ENCODE peak calls at places on chromosomes 1 and 21, in four cellular contexts. One of them, this sample, is unnamed. For H3K36me3 and H3K4me1, the result is how much of the 10 kb centered on the place peaks cover.

GRCh38 chr1:172356620-172357019 is 63.9 kb upstream of the C1orf105 start:
- DNase-seq in pancreas: no peak
- DNase-seq in lung: no peak
- DNase-seq in body of pancreas: no peak
- DNase-seq in this sample: peak

GRCh38 chr1:3640113-3640932 is 9.6 kb downstream of the WRAP73 start:
- DNase-seq in lung: no peak
- DNase-seq in body of pancreas: no peak
- DNase-seq in pancreas: no peak
- DNase-seq in this sample: no peak

GRCh38 chr1:33036051-33036525 is 595 bp downstream of the AK2 start:
- DNase-seq in body of pancreas: no peak
- DNase-seq in lung: no peak
- DNase-seq in pancreas: no peak
- DNase-seq in this sample: no peak

GRCh38 chr1:35717911-35718476 is 690 bp downstream of the C1orf216 start:
- DNase-seq in body of pancreas: peak
- DNase-seq in pancreas: no peak
- DNase-seq in lung: peak
- DNase-seq in this sample: peak

GRCh38 chr1:28256197-28256827 is 3.0 kb upstream of the SESN2 start:
- DNase-seq in body of pancreas: no peak
- DNase-seq in pancreas: no peak
- DNase-seq in lung: no peak
- DNase-seq in this sample: no peak

GRCh38 chr1:162873671-162874666 is 13.0 kb upstream of the CCDC190 start:
- DNase-seq in pancreas: no peak
- DNase-seq in lung: no peak
- DNase-seq in body of pancreas: peak
- DNase-seq in this sample: peak

GRCh38 chr1:3372317-3372716 is 82.1 kb upstream of the ARHGEF16 start:
- DNase-seq in pancreas: no peak
- DNase-seq in lung: no peak
- DNase-seq in body of pancreas: no peak
- DNase-seq in this sample: no peak

GRCh38 chr21:45366931-45367401 is 38.0 kb upstream of the COL18A1 start:
- DNase-seq in pancreas: peak
- DNase-seq in body of pancreas: peak
- DNase-seq in lung: no peak
- DNase-seq in this sample: peak

GRCh38 chr1:234484218-234484617 is 5.2 kb upstream of the TARBP1 start:
- DNase-seq in lung: no peak
- DNase-seq in pancreas: no peak
- DNase-seq in body of pancreas: no peak
- DNase-seq in this sample: no peak

GRCh38 chr1:33001282-33001681 is 35.4 kb downstream of the AK2 start:
- DNase-seq in body of pancreas: no peak
- DNase-seq in pancreas: no peak
- DNase-seq in lung: no peak
- DNase-seq in this sample: no peak

GRCh38 chr1:67978988-67979516 is 71.4 kb downstream of the DIRAS3 start:
- DNase-seq in pancreas: no peak
- DNase-seq in lung: no peak
- DNase-seq in body of pancreas: no peak
- DNase-seq in this sample: peak

GRCh38 chr1:225919906-225920305 is 4.1 kb downstream of the PYCR2 start:
- DNase-seq in pancreas: peak
- DNase-seq in lung: peak
- DNase-seq in body of pancreas: peak
- DNase-seq in this sample: no peak

GRCh38 chr1:232149302-232150201 is 480.4 kb downstream of the SIPA1L2 start:
- DNase-seq in pancreas: no peak
- DNase-seq in body of pancreas: no peak
- DNase-seq in lung: no peak
- DNase-seq in this sample: peak

GRCh38 chr1:30371888-30372791 is 351.2 kb downstream of the MATN1 start:
- DNase-seq in pancreas: no peak
- DNase-seq in lung: peak
- DNase-seq in body of pancreas: no peak
- DNase-seq in this sample: no peak

GRCh38 chr1:227748496-227749182 is 13.4 kb downstream of the SNAP47 start:
- DNase-seq in lung: no peak
- DNase-seq in body of pancreas: no peak
- DNase-seq in pancreas: no peak
- DNase-seq in this sample: no peak

GRCh38 chr1:12344611-12345299 is 114.9 kb downstream of the VPS13D start:
- DNase-seq in lung: no peak
- DNase-seq in pancreas: no peak
- DNase-seq in body of pancreas: peak
- DNase-seq in this sample: no peak

GRCh38 chr1:11284784-11285183 is 11.8 kb downstream of the UBIAD1 start:
- DNase-seq in lung: no peak
- DNase-seq in body of pancreas: no peak
- DNase-seq in pancreas: no peak
- DNase-seq in this sample: no peak

GRCh38 chr1:159823401-159823800 is 3.3 kb upstream of the SLAMF8 start:
- DNase-seq in lung: no peak
- DNase-seq in body of pancreas: no peak
- DNase-seq in pancreas: no peak
- DNase-seq in this sample: no peak

GRCh38 chr1:46401514-46401913 is 7.4 kb downstream of the FAAH start:
- DNase-seq in body of pancreas: peak
- DNase-seq in pancreas: no peak
- DNase-seq in lung: no peak
- DNase-seq in this sample: no peak

GRCh38 chr1:15370781-15371467 is 38.8 kb upstream of the EFHD2 start:
- DNase-seq in lung: no peak
- DNase-seq in body of pancreas: peak
- DNase-seq in pancreas: no peak
- DNase-seq in this sample: no peak

GRCh38 chr1:7218210-7218832 is 433.1 kb downstream of the CAMTA1 start:
- DNase-seq in body of pancreas: peak
- DNase-seq in pancreas: no peak
- DNase-seq in lung: no peak
- DNase-seq in this sample: no peak

GRCh38 chr1:177953549-177953948 is 16.3 kb downstream of the SEC16B start:
- DNase-seq in lung: no peak
- DNase-seq in pancreas: no peak
- DNase-seq in body of pancreas: no peak
- DNase-seq in this sample: no peak

GRCh38 chr1:54569339-54569738 is 21.3 kb downstream of the ACOT11 start:
- DNase-seq in pancreas: no peak
- DNase-seq in body of pancreas: no peak
- DNase-seq in lung: no peak
- DNase-seq in this sample: peak

GRCh38 chr1:18761948-18762905 is 97.2 kb downstream of the TAS1R2 start:
- DNase-seq in body of pancreas: no peak
- DNase-seq in pancreas: no peak
- DNase-seq in lung: no peak
- DNase-seq in this sample: no peak

GRCh38 chr21:36508948-36509347 is 29.0 kb upstream of the CLDN14 start:
- DNase-seq in pancreas: no peak
- DNase-seq in body of pancreas: no peak
- DNase-seq in lung: no peak
- DNase-seq in this sample: no peak

GRCh38 chr1:76501136-76501535 is 366.1 kb upstream of the ST6GALNAC5 start:
- DNase-seq in pancreas: no peak
- DNase-seq in lung: no peak
- DNase-seq in body of pancreas: no peak
- DNase-seq in this sample: no peak

GRCh38 chr1:97654866-97655265 is 266.0 kb downstream of the DPYD start:
- DNase-seq in lung: no peak
- DNase-seq in body of pancreas: no peak
- DNase-seq in pancreas: no peak
- DNase-seq in this sample: no peak

GRCh38 chr1:223455470-223455869 is 62.3 kb downstream of the CCDC185 start:
- DNase-seq in lung: no peak
- DNase-seq in body of pancreas: no peak
- DNase-seq in pancreas: no peak
- DNase-seq in this sample: no peak

GRCh38 chr1:101112051-101112770 is 86.6 kb upstream of the DPH5 start:
- DNase-seq in pancreas: no peak
- DNase-seq in body of pancreas: peak
- DNase-seq in lung: no peak
- DNase-seq in this sample: no peak

GRCh38 chr1:93623875-93624274 is 57.8 kb downstream of the BCAR3 start:
- DNase-seq in body of pancreas: no peak
- DNase-seq in pancreas: no peak
- DNase-seq in lung: no peak
- DNase-seq in this sample: peak

GRCh38 chr1:29575826-29576225 is 339.5 kb downstream of the PTPRU start:
- DNase-seq in lung: no peak
- DNase-seq in body of pancreas: no peak
- DNase-seq in pancreas: no peak
- DNase-seq in this sample: no peak

GRCh38 chr1:111032295-111032897 is 68.7 kb upstream of the LRIF1 start:
- DNase-seq in lung: peak
- DNase-seq in body of pancreas: peak
- DNase-seq in pancreas: no peak
- DNase-seq in this sample: no peak

GRCh38 chr1:58821309-58821708 is 37.5 kb upstream of the JUN start:
- DNase-seq in lung: no peak
- DNase-seq in body of pancreas: no peak
- DNase-seq in pancreas: no peak
- DNase-seq in this sample: no peak
- H3K36me3 ChIP-seq in lung: under half
- H3K36me3 ChIP-seq in body of pancreas: under half
- H3K36me3 ChIP-seq in pancreas: under half
- H3K36me3 ChIP-seq in this sample: under half

GRCh38 chr1:154176341-154176740 is 15.6 kb downstream of the TPM3 start:
- DNase-seq in pancreas: no peak
- DNase-seq in lung: no peak
- DNase-seq in body of pancreas: peak
- DNase-seq in this sample: no peak
- H3K4me1 ChIP-seq in pancreas: under half
- H3K4me1 ChIP-seq in lung: under half
- H3K4me1 ChIP-seq in body of pancreas: half or more
- H3K4me1 ChIP-seq in this sample: under half

DNA sequence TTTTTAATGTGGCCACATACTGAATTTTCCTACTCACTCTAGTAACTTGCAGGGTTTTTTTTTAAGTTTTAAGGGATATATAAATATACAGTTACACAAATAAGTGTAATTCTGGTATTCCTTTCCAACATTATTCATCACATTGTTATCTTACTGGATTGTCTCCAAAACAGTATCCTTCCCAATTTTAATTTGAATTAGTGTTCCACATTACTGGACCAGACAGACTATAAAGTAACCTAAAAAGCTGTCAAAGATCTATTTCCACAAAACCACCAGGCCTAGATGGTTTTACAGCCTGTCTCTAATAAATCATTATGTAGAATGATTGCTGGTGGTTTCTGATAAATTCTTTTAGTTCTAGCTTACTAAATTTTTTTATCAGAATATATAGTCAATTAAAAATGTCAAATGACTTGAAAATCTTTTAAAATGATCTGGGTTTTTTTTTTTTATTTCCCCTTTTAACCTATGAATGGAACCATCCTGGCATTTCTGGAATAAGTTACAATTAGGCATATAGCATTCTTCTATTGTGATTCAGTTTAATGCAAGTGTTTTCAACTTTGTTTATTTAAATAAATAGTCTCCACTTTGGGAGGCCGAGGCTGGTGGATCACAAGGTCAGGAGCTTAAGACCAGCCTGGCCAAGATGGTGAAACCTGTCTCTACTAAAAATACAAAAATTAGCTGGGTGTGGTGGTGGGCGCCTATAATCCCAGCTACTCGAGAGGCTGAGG is 59.3 kb downstream of the PACC1 start:
- DNase-seq in pancreas: no peak
- DNase-seq in lung: no peak
- DNase-seq in body of pancreas: no peak
- DNase-seq in this sample: peak
- H3K36me3 ChIP-seq in pancreas: half or more
- H3K36me3 ChIP-seq in lung: under half
- H3K36me3 ChIP-seq in body of pancreas: under half
- H3K36me3 ChIP-seq in this sample: under half

DNA sequence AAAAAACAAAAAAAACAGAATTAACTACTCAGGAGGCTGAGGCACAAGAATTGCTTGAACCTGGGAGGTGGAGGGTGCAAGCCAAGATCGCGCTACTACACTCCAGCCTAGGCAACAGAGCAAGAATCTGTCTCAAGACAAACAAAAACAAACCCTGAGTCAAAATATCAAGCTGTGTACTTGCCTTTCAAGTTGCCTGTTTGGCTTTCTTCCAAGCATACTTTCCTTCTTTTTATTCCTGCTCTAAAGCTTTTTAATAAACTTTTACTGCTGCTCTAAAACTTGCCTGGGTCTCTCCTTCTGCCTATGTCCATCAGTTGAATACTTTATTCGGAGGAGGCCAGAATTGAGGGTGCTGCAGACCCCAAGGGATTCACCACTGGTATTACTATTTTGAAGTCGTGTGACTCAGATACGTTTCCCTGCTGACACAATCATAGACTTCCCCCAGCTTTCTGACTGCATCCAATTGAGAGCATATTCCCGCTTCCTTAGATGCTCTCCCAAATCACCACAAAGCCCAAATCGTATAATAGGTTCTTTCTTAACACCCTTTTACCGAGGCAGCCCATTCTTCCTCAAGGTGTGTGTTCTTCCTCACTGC is 3.5 kb upstream of the ACBD6 start:
- DNase-seq in lung: no peak
- DNase-seq in body of pancreas: no peak
- DNase-seq in pancreas: no peak
- DNase-seq in this sample: no peak
- H3K4me1 ChIP-seq in lung: under half
- H3K4me1 ChIP-seq in body of pancreas: under half
- H3K4me1 ChIP-seq in pancreas: under half
- H3K4me1 ChIP-seq in this sample: half or more

GRCh38 chr21:44314128-44314527 is 14.3 kb downstream of the PFKL start:
- DNase-seq in pancreas: no peak
- DNase-seq in lung: no peak
- DNase-seq in body of pancreas: no peak
- DNase-seq in this sample: no peak
- H3K36me3 ChIP-seq in pancreas: under half
- H3K36me3 ChIP-seq in lung: under half
- H3K36me3 ChIP-seq in body of pancreas: under half
- H3K36me3 ChIP-seq in this sample: half or more

DNA sequence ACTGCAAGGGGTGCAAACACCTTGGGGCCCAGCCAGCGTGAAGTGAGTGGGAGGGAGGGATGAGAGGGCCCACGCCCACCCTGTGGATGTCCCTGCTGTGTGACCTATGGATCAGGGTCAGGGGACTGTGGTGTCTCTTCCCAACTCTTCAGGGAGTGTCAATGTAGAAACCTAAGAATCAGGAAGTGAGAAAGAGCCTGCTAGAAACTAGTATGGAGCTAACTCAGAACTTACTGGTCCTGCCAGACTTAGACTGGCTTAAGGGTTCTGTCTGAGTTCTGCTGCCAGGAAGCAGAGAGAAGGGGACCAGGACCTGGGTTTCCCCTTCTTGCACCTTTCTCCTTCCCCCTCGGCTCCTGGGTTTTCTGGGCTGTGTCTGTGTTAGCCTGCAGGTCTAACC is 1.8 kb upstream of the IL10 start:
- DNase-seq in lung: no peak
- DNase-seq in pancreas: no peak
- DNase-seq in body of pancreas: no peak
- DNase-seq in this sample: no peak
- H3K4me1 ChIP-seq in lung: under half
- H3K4me1 ChIP-seq in pancreas: under half
- H3K4me1 ChIP-seq in body of pancreas: under half
- H3K4me1 ChIP-seq in this sample: under half

This sample was measured in SJSA1.